ENCODE peak calls at places on chromosomes 13 and 19, in five cellular contexts. One of them, this sample, is unnamed.

GRCh38 chr19:45526143-45526542 is 18.9 kb downstream of the VASP start:
- DNase-seq in hepatocyte: peak
- DNase-seq in cardiac muscle cell: peak
- DNase-seq in choroid plexus epithelial cell: peak
- DNase-seq in astrocyte of the cerebellum: no peak
- DNase-seq in this sample: no peak

GRCh38 chr13:106683179-106683578 is 115.2 kb upstream of the ARGLU1 start:
- DNase-seq in hepatocyte: no peak
- DNase-seq in cardiac muscle cell: no peak
- DNase-seq in choroid plexus epithelial cell: no peak
- DNase-seq in astrocyte of the cerebellum: no peak
- DNase-seq in this sample: no peak

GRCh38 chr13:66657165-66657895 is 572.8 kb downstream of the PCDH9 start:
- DNase-seq in hepatocyte: peak
- DNase-seq in cardiac muscle cell: peak
- DNase-seq in choroid plexus epithelial cell: peak
- DNase-seq in astrocyte of the cerebellum: peak
- DNase-seq in this sample: peak

GRCh38 chr13:95420501-95420900 is 119.2 kb upstream of the ABCC4 start:
- DNase-seq in hepatocyte: no peak
- DNase-seq in cardiac muscle cell: no peak
- DNase-seq in choroid plexus epithelial cell: no peak
- DNase-seq in astrocyte of the cerebellum: no peak
- DNase-seq in this sample: no peak

GRCh38 chr19:9498183-9498902 is at the start of gene ZNF560:
- DNase-seq in hepatocyte: no peak
- DNase-seq in cardiac muscle cell: peak
- DNase-seq in choroid plexus epithelial cell: peak
- DNase-seq in astrocyte of the cerebellum: no peak
- DNase-seq in this sample: no peak

GRCh38 chr19:16100524-16100923 is 11.2 kb upstream of the RAB8A start:
- DNase-seq in hepatocyte: no peak
- DNase-seq in cardiac muscle cell: no peak
- DNase-seq in choroid plexus epithelial cell: no peak
- DNase-seq in astrocyte of the cerebellum: no peak
- DNase-seq in this sample: no peak

GRCh38 chr13:74306496-74306895 is 172.3 kb upstream of the KLF12 start:
- DNase-seq in hepatocyte: no peak
- DNase-seq in cardiac muscle cell: peak
- DNase-seq in choroid plexus epithelial cell: peak
- DNase-seq in astrocyte of the cerebellum: peak
- DNase-seq in this sample: no peak

GRCh38 chr13:59710416-59710815 is 453.3 kb downstream of the DIAPH3 start:
- DNase-seq in hepatocyte: no peak
- DNase-seq in cardiac muscle cell: no peak
- DNase-seq in choroid plexus epithelial cell: no peak
- DNase-seq in astrocyte of the cerebellum: no peak
- DNase-seq in this sample: no peak

GRCh38 chr19:34348899-34349487 is 16.0 kb upstream of the GPI start:
- DNase-seq in hepatocyte: no peak
- DNase-seq in cardiac muscle cell: no peak
- DNase-seq in choroid plexus epithelial cell: no peak
- DNase-seq in astrocyte of the cerebellum: no peak
- DNase-seq in this sample: no peak

GRCh38 chr13:44876782-44877324 is 112.4 kb downstream of the NUFIP1 start:
- DNase-seq in hepatocyte: no peak
- DNase-seq in cardiac muscle cell: no peak
- DNase-seq in choroid plexus epithelial cell: no peak
- DNase-seq in astrocyte of the cerebellum: no peak
- DNase-seq in this sample: no peak

GRCh38 chr13:42001580-42001979 is 40.7 kb upstream of the VWA8 start:
- DNase-seq in hepatocyte: peak
- DNase-seq in cardiac muscle cell: peak
- DNase-seq in choroid plexus epithelial cell: peak
- DNase-seq in astrocyte of the cerebellum: no peak
- DNase-seq in this sample: peak

GRCh38 chr19:34229721-34230120 is 24.6 kb upstream of the GARRE1 start:
- DNase-seq in hepatocyte: no peak
- DNase-seq in cardiac muscle cell: no peak
- DNase-seq in choroid plexus epithelial cell: no peak
- DNase-seq in astrocyte of the cerebellum: no peak
- DNase-seq in this sample: no peak

GRCh38 chr13:99323488-99323887 is 16.3 kb upstream of the GPR183 start:
- DNase-seq in hepatocyte: no peak
- DNase-seq in cardiac muscle cell: no peak
- DNase-seq in choroid plexus epithelial cell: no peak
- DNase-seq in astrocyte of the cerebellum: no peak
- DNase-seq in this sample: no peak

GRCh38 chr13:68359105-68359504 is 1129.0 kb upstream of the PCDH9 start:
- DNase-seq in hepatocyte: no peak
- DNase-seq in cardiac muscle cell: no peak
- DNase-seq in choroid plexus epithelial cell: no peak
- DNase-seq in astrocyte of the cerebellum: no peak
- DNase-seq in this sample: no peak

GRCh38 chr19:13022111-13022858 is 27.0 kb downstream of the NFIX start:
- DNase-seq in hepatocyte: no peak
- DNase-seq in cardiac muscle cell: peak
- DNase-seq in choroid plexus epithelial cell: no peak
- DNase-seq in astrocyte of the cerebellum: no peak
- DNase-seq in this sample: no peak

GRCh38 chr19:5540208-5540607 is 27.5 kb downstream of the TINCR start:
- DNase-seq in hepatocyte: no peak
- DNase-seq in cardiac muscle cell: no peak
- DNase-seq in choroid plexus epithelial cell: no peak
- DNase-seq in astrocyte of the cerebellum: no peak
- DNase-seq in this sample: no peak

GRCh38 chr13:78520425-78520824 is 82.9 kb downstream of the POU4F1 start:
- DNase-seq in hepatocyte: no peak
- DNase-seq in cardiac muscle cell: no peak
- DNase-seq in choroid plexus epithelial cell: no peak
- DNase-seq in astrocyte of the cerebellum: no peak
- DNase-seq in this sample: no peak

GRCh38 chr13:47621931-47622330 is 379.1 kb downstream of the SUCLA2 start:
- DNase-seq in hepatocyte: no peak
- DNase-seq in cardiac muscle cell: peak
- DNase-seq in choroid plexus epithelial cell: peak
- DNase-seq in astrocyte of the cerebellum: no peak
- DNase-seq in this sample: no peak

GRCh38 chr19:41409288-41409687 is 11.7 kb downstream of the BCKDHA start:
- DNase-seq in hepatocyte: peak
- DNase-seq in cardiac muscle cell: peak
- DNase-seq in choroid plexus epithelial cell: peak
- DNase-seq in astrocyte of the cerebellum: no peak
- DNase-seq in this sample: no peak

GRCh38 chr13:26679945-26680516 is 80.6 kb downstream of the GPR12 start:
- DNase-seq in hepatocyte: no peak
- DNase-seq in cardiac muscle cell: no peak
- DNase-seq in choroid plexus epithelial cell: peak
- DNase-seq in astrocyte of the cerebellum: no peak
- DNase-seq in this sample: no peak

GRCh38 chr19:49973987-49974386 is 13.0 kb upstream of the SIGLEC11 start:
- DNase-seq in hepatocyte: no peak
- DNase-seq in cardiac muscle cell: no peak
- DNase-seq in choroid plexus epithelial cell: no peak
- DNase-seq in astrocyte of the cerebellum: no peak
- DNase-seq in this sample: no peak

GRCh38 chr19:1262687-1263123 is 6.4 kb upstream of the CIRBP start:
- DNase-seq in hepatocyte: no peak
- DNase-seq in cardiac muscle cell: no peak
- DNase-seq in choroid plexus epithelial cell: no peak
- DNase-seq in astrocyte of the cerebellum: no peak
- DNase-seq in this sample: no peak

GRCh38 chr19:29211562-29212416 is 1.2 kb downstream of the UQCRFS1 start:
- DNase-seq in hepatocyte: peak
- DNase-seq in cardiac muscle cell: peak
- DNase-seq in choroid plexus epithelial cell: peak
- DNase-seq in astrocyte of the cerebellum: no peak
- DNase-seq in this sample: no peak

GRCh38 chr19:10899171-10899653 is 27.9 kb downstream of the CARM1 start:
- DNase-seq in hepatocyte: no peak
- DNase-seq in cardiac muscle cell: no peak
- DNase-seq in choroid plexus epithelial cell: no peak
- DNase-seq in astrocyte of the cerebellum: no peak
- DNase-seq in this sample: no peak

GRCh38 chr19:10389863-10390262 is 9.5 kb upstream of the TYK2 start:
- DNase-seq in hepatocyte: no peak
- DNase-seq in cardiac muscle cell: no peak
- DNase-seq in choroid plexus epithelial cell: no peak
- DNase-seq in astrocyte of the cerebellum: no peak
- DNase-seq in this sample: no peak

GRCh38 chr19:51799998-51800848 is 5.3 kb downstream of the FPR3 start:
- DNase-seq in hepatocyte: no peak
- DNase-seq in cardiac muscle cell: peak
- DNase-seq in choroid plexus epithelial cell: peak
- DNase-seq in astrocyte of the cerebellum: no peak
- DNase-seq in this sample: no peak

GRCh38 chr19:36030264-36031148 is 2.2 kb downstream of the CLIP3 start:
- DNase-seq in hepatocyte: no peak
- DNase-seq in cardiac muscle cell: peak
- DNase-seq in choroid plexus epithelial cell: peak
- DNase-seq in astrocyte of the cerebellum: no peak
- DNase-seq in this sample: no peak

GRCh38 chr13:27958928-27959539 is 10.1 kb downstream of the CDX2 start:
- DNase-seq in hepatocyte: no peak
- DNase-seq in cardiac muscle cell: no peak
- DNase-seq in choroid plexus epithelial cell: no peak
- DNase-seq in astrocyte of the cerebellum: no peak
- DNase-seq in this sample: no peak

GRCh38 chr13:92553470-92554114 is 673.0 kb upstream of the GPC6 start:
- DNase-seq in hepatocyte: no peak
- DNase-seq in cardiac muscle cell: no peak
- DNase-seq in choroid plexus epithelial cell: no peak
- DNase-seq in astrocyte of the cerebellum: no peak
- DNase-seq in this sample: no peak

GRCh38 chr13:25744176-25744575 is 307.6 kb downstream of the SHISA2 start:
- DNase-seq in hepatocyte: no peak
- DNase-seq in cardiac muscle cell: peak
- DNase-seq in choroid plexus epithelial cell: peak
- DNase-seq in astrocyte of the cerebellum: no peak
- DNase-seq in this sample: no peak

GRCh38 chr19:11781295-11782057 is 14.7 kb downstream of the ZNF441 start:
- DNase-seq in hepatocyte: no peak
- DNase-seq in cardiac muscle cell: no peak
- DNase-seq in choroid plexus epithelial cell: no peak
- DNase-seq in astrocyte of the cerebellum: no peak
- DNase-seq in this sample: no peak

GRCh38 chr13:73466561-73466960 is 407.8 kb downstream of the KLF5 start:
- DNase-seq in hepatocyte: no peak
- DNase-seq in cardiac muscle cell: no peak
- DNase-seq in choroid plexus epithelial cell: no peak
- DNase-seq in astrocyte of the cerebellum: no peak
- DNase-seq in this sample: no peak

GRCh38 chr19:15252398-15253018 is 20.3 kb upstream of the EPHX3 start:
- DNase-seq in hepatocyte: no peak
- DNase-seq in cardiac muscle cell: peak
- DNase-seq in choroid plexus epithelial cell: peak
- DNase-seq in astrocyte of the cerebellum: no peak
- DNase-seq in this sample: no peak

GRCh38 chr19:3849092-3849491 is 19.7 kb downstream of the ZFR2 start:
- DNase-seq in hepatocyte: peak
- DNase-seq in cardiac muscle cell: no peak
- DNase-seq in choroid plexus epithelial cell: peak
- DNase-seq in astrocyte of the cerebellum: no peak
- DNase-seq in this sample: no peak
- TF ChIP-seq CTCF in hepatocyte: peak
- TF ChIP-seq CTCF in cardiac muscle cell: peak
- TF ChIP-seq CTCF in choroid plexus epithelial cell: peak
- TF ChIP-seq CTCF in astrocyte of the cerebellum: no peak
- TF ChIP-seq CTCF in this sample: peak

GRCh38 chr19:18099623-18099995 is 2.0 kb downstream of the MAST3 start:
- DNase-seq in hepatocyte: no peak
- DNase-seq in cardiac muscle cell: no peak
- DNase-seq in choroid plexus epithelial cell: no peak
- DNase-seq in astrocyte of the cerebellum: no peak
- DNase-seq in this sample: no peak
- H3K4me3 ChIP-seq in hepatocyte: no peak
- H3K4me3 ChIP-seq in cardiac muscle cell: no peak
- H3K4me3 ChIP-seq in choroid plexus epithelial cell: no peak
- H3K4me3 ChIP-seq in astrocyte of the cerebellum: no peak
- H3K4me3 ChIP-seq in this sample: no peak

GRCh38 chr13:113445791-113446487 is 7.3 kb downstream of the ADPRHL1 start:
- DNase-seq in hepatocyte: no peak
- DNase-seq in cardiac muscle cell: no peak
- DNase-seq in choroid plexus epithelial cell: peak
- DNase-seq in astrocyte of the cerebellum: no peak
- DNase-seq in this sample: no peak
- TF ChIP-seq CTCF in hepatocyte: no peak
- TF ChIP-seq CTCF in cardiac muscle cell: no peak
- TF ChIP-seq CTCF in choroid plexus epithelial cell: no peak
- TF ChIP-seq CTCF in astrocyte of the cerebellum: no peak
- TF ChIP-seq CTCF in this sample: no peak

DNA sequence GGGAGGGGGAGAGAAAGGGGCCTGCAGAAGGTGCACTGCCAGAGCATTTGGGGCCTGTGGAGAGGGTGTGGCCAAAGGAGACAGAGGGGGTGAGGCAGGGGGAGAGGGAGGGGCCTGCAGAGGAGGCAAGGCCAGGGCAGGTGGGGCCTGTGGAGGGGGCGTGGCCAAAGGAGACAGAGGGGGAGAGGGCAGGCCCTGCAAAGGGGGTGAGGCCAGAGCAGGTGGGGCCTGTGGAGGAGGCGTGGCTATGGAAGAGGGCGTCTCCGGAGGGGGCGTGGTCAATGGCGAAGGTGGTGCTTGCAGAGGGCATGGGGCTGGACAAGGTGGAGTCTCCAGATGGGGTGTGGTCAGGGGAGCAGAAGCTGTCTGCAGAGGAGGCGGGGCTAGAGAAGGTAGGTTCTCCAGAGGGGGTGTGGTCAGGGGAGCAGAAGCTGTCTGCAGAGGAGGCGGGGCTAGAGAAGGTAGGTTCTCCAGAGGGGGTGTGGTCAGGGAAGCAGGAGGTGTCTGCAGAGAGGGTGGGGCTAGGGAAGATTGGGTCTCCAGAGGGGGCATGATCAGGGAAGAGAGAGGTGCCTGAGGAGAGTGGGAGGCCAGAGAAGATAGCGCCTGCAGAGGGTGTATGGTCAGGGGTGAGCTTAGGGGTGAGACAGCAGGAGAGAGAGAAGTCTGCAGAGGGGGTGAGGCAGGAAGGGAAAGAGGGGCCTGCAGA is 3.5 kb downstream of the PRR36 start:
- DNase-seq in hepatocyte: peak
- DNase-seq in cardiac muscle cell: peak
- DNase-seq in choroid plexus epithelial cell: peak
- DNase-seq in astrocyte of the cerebellum: no peak
- DNase-seq in this sample: no peak
- H3K4me3 ChIP-seq in hepatocyte: no peak
- H3K4me3 ChIP-seq in cardiac muscle cell: no peak
- H3K4me3 ChIP-seq in choroid plexus epithelial cell: no peak
- H3K4me3 ChIP-seq in astrocyte of the cerebellum: no peak
- H3K4me3 ChIP-seq in this sample: no peak

DNA sequence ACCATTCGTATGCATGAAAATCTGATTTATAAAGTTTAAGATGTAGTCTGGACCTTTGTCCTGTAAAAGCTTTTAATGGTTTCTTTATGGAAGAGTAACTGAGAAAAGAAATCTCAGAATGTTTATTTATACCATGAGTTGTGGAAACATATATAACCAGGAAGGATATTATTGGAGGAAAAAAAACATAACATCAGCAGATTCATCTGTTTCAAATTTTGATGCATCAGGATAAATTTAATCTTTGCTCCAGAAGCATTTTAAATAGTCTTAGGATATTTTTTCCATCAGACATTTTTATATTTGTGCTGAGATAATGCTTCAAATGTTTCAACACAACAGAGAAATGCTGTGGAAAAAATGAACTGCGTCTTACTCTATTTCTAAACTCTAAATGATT is 31.2 kb upstream of the CSNK1A1L start:
- DNase-seq in hepatocyte: no peak
- DNase-seq in cardiac muscle cell: no peak
- DNase-seq in choroid plexus epithelial cell: no peak
- DNase-seq in astrocyte of the cerebellum: no peak
- DNase-seq in this sample: no peak
- TF ChIP-seq CTCF in hepatocyte: no peak
- TF ChIP-seq CTCF in cardiac muscle cell: no peak
- TF ChIP-seq CTCF in choroid plexus epithelial cell: no peak
- TF ChIP-seq CTCF in astrocyte of the cerebellum: no peak
- TF ChIP-seq CTCF in this sample: no peak

This sample was measured in BJ.